ENCODE peak calls at places on chromosomes 1 and 21, in seven cellular contexts. V, N, B, M, E, W and F are unnamed samples.

GRCh38 chr1:159949891-159950480 is 4.1 kb downstream of the SLAMF9 start:
- DNase-seq in M (no peak), V (peak), B (no peak), W (no peak), N (no peak), E (no peak), F (no peak)

GRCh38 chr1:13949571-13949970 is 249.6 kb downstream of the PRDM2 start:
- DNase-seq in N (no peak), W (no peak), B (no peak), V (no peak), E (no peak), M (no peak), F (no peak)

GRCh38 chr1:29256395-29256794 is 20.1 kb downstream of the PTPRU start:
- DNase-seq in N (no peak), W (no peak), M (no peak), B (peak), V (no peak), E (no peak), F (no peak)

GRCh38 chr1:41728403-41729202 is 190.1 kb downstream of the HIVEP3 start:
- DNase-seq in B (no peak), N (no peak), M (no peak), E (peak), W (no peak), V (peak), F (no peak)

GRCh38 chr21:33971492-33972013 is 55.9 kb upstream of the ATP5PO start:
- DNase-seq in N (peak), V (no peak), B (no peak), E (no peak), M (no peak), W (no peak), F (no peak)

GRCh38 chr1:225021037-225021436 is 91.6 kb downstream of the DNAH14 start:
- DNase-seq in M (no peak), N (no peak), E (no peak), V (no peak), B (no peak), W (no peak), F (no peak)

GRCh38 chr1:77170687-77171086 is 48.5 kb downstream of the PIGK start:
- DNase-seq in M (no peak), E (no peak), N (peak), B (no peak), W (no peak), V (no peak), F (no peak)

GRCh38 chr1:239367417-239367816 is 19.0 kb upstream of the CHRM3 start:
- DNase-seq in W (no peak), M (no peak), N (no peak), E (no peak), V (no peak), B (no peak), F (no peak)

GRCh38 chr21:40680311-40680710 is 166.6 kb downstream of the DSCAM start:
- DNase-seq in N (no peak), W (no peak), B (no peak), E (no peak), V (no peak), M (no peak), F (no peak)

GRCh38 chr21:45577806-45578801 is 35.9 kb upstream of the SLC19A1 start:
- DNase-seq in B (peak), M (no peak), V (no peak), W (no peak), N (no peak), E (no peak), F (no peak)

GRCh38 chr1:68624233-68624632 is 127.4 kb upstream of the DEPDC1 start:
- DNase-seq in V (no peak), E (no peak), B (no peak), N (peak), M (no peak), W (no peak), F (no peak)

GRCh38 chr1:38031513-38031866 is 15.1 kb downstream of the POU3F1 start:
- DNase-seq in V (no peak), M (no peak), B (no peak), W (no peak), E (no peak), N (no peak), F (no peak)

GRCh38 chr1:220528679-220529529 is 968 bp downstream of the MARK1 start:
- DNase-seq in M (peak), W (no peak), B (peak), N (no peak), V (peak), E (no peak), F (peak)

GRCh38 chr1:218488986-218489385 is 143.8 kb downstream of the TGFB2 start:
- DNase-seq in V (no peak), W (no peak), N (peak), B (no peak), M (no peak), E (no peak), F (no peak)

GRCh38 chr1:212699104-212699838 is 369 bp downstream of the BATF3 start:
- DNase-seq in E (no peak), M (peak), N (peak), V (peak), B (peak), W (peak), F (peak)

GRCh38 chr1:243213045-243213787 is 41.9 kb downstream of the CEP170 start:
- DNase-seq in M (no peak), E (no peak), V (no peak), B (no peak), N (peak), W (no peak), F (no peak)

GRCh38 chr1:98963359-98963758 is 41.3 kb downstream of the PLPPR5 start:
- DNase-seq in M (no peak), V (no peak), N (peak), W (no peak), E (no peak), B (no peak), F (no peak)

GRCh38 chr1:67100833-67101232 is 33.9 kb downstream of the C1orf141 start:
- DNase-seq in N (peak), B (no peak), V (no peak), E (no peak), W (no peak), M (no peak), F (no peak)

GRCh38 chr1:235270625-235271024 is 57.4 kb downstream of the ARID4B start:
- DNase-seq in V (no peak), W (no peak), M (no peak), B (no peak), E (no peak), N (peak), F (no peak)

GRCh38 chr1:217911908-217912307 is 280.8 kb downstream of the SPATA17 start:
- DNase-seq in M (no peak), N (no peak), B (no peak), E (no peak), W (no peak), V (no peak), F (no peak)

GRCh38 chr21:45138199-45139002 is 64.0 kb downstream of the ADARB1 start:
- DNase-seq in E (peak), B (peak), N (peak), M (peak), W (peak), V (peak), F (peak)

GRCh38 chr1:53554592-53555305 is 95.5 kb downstream of the DMRTB1 start:
- DNase-seq in V (peak), W (no peak), N (no peak), M (no peak), E (peak), B (peak), F (peak)

GRCh38 chr1:76705560-76705959 is 161.7 kb upstream of the ST6GALNAC5 start:
- DNase-seq in M (no peak), N (no peak), V (no peak), E (no peak), W (no peak), B (no peak), F (no peak)

GRCh38 chr1:178126790-178127189 is 32.9 kb downstream of the RASAL2 start:
- DNase-seq in W (no peak), M (no peak), B (no peak), V (no peak), N (peak), E (no peak), F (peak)

GRCh38 chr1:154170547-154171221 is 15.8 kb upstream of the NUP210L start:
- DNase-seq in E (no peak), N (no peak), M (no peak), V (no peak), B (no peak), W (no peak), F (no peak)

GRCh38 chr1:54375331-54376084 is 30.7 kb downstream of the SSBP3 start:
- DNase-seq in N (no peak), M (no peak), W (peak), V (no peak), B (no peak), E (no peak), F (no peak)

GRCh38 chr1:192575499-192576189 is at the start of gene RGS1:
- DNase-seq in M (peak), W (no peak), V (peak), E (peak), N (no peak), B (peak), F (no peak)

GRCh38 chr1:93672069-93672468 is 9.6 kb downstream of the BCAR3 start:
- DNase-seq in V (peak), W (peak), M (peak), B (peak), N (peak), E (peak), F (no peak)

GRCh38 chr1:231386472-231386871 is 35.6 kb downstream of the EGLN1 start:
- DNase-seq in B (no peak), N (no peak), E (no peak), V (no peak), W (no peak), M (no peak), F (no peak)

GRCh38 chr1:115506523-115507255 is 135.1 kb upstream of the VANGL1 start:
- DNase-seq in N (no peak), M (no peak), W (no peak), E (no peak), V (no peak), B (no peak), F (no peak)
- TF ChIP-seq CTCF in N (no peak), M (no peak), W (no peak), E (no peak), V (no peak), B (no peak), F (no peak)

GRCh38 chr1:16978589-16979474 is 1.6 kb downstream of the MFAP2 start:
- DNase-seq in E (no peak), N (peak), W (peak), B (peak), V (peak), M (peak), F (peak)
- H3K4me3 ChIP-seq in E (no peak), N (no peak), W (no peak), B (peak), V (peak), M (peak), F (no peak)

GRCh38 chr1:20636785-20637347 is 3.6 kb downstream of the PINK1 start:
- DNase-seq in E (no peak), B (no peak), V (no peak), M (no peak), N (no peak), W (no peak), F (no peak)
- TF ChIP-seq POLR2A in E (no peak), B (no peak), V (no peak), M (no peak), N (no peak), W (no peak), F (no peak)

GRCh38 chr21:41726058-41726558 is 40.7 kb downstream of the RIPK4 start:
- DNase-seq in V (no peak), W (no peak), E (no peak), B (no peak), M (no peak), N (no peak), F (no peak)

GRCh38 chr21:41726630-41726969 is 40.3 kb downstream of the RIPK4 start:
- DNase-seq in W (no peak), M (no peak), B (no peak), V (no peak), N (no peak), E (no peak), F (no peak)

GRCh38 chr21:41725421-41726021 is 41.3 kb downstream of the RIPK4 start:
- DNase-seq in B (no peak), M (no peak), V (no peak), N (no peak), W (no peak), E (no peak), F (no peak)

GRCh38 chr21:41727784-41728763 is 38.8 kb downstream of the RIPK4 start:
- DNase-seq in B (no peak), V (no peak), N (no peak), E (no peak), W (no peak), M (no peak), F (no peak)

DNA sequence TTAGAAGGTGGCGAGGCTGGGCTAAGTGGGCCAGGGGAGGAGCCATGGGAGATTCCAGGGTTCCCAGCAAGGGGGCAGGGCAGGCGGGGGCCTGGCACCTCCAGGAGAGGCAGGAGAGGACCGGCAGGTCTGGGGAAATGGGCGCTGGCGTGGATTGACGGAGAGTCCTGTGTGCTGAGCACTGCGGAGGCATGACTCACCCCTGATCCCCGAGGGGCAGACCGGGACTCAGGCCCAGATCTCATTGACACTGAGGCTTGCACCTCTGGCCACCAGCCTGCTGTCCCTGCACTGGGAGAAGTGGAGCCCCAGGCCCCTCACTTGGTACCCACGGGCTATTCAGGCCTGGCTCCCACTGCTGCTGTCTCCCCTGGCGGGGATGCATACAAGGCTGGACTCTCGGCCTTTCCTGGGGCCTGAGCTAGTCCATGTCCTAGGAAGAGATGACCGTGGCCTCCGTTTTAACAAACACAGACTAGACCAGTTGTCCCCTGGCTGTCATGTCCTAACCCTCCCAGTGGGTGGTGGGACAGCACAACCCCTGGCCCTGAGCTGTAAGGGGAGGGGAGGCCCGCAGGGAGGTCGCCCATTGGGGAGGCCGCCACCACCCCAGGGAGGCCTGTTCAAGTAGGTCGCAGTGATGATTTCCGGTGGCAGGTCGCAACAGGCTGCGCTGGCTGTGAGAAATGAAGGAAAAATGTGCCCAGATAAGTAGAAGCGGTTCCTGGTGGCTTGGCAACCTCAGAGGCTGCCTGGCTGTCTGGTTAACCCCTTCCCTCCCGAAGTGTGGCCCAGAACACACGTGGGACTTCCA is 39.7 kb downstream of the RIPK4 start:
- DNase-seq in W (peak), N (peak), V (no peak), E (peak), M (peak), B (no peak), F (peak)
- TF ChIP-seq CTCF in W (no peak), N (no peak), V (no peak), E (no peak), M (no peak), B (no peak), F (no peak)

DNA sequence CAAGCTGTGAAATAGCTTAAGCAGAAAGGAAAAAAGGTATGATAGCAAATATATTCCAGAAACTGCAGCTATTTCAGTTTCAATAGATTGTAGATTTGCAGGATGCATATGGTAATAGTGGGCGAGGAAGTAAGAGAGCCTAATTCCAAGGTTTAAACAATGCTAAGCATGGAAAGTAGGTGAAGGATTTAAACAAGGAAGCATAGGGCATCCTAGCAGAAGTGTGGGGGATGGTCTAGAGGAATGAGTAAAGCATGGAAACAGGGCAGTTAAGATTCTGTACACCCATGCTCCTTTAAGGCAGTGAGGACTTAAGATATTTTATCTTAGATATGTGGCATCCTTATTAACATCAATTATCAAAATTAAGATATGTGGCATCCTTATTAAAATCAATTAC is 2.6 kb downstream of the IVNS1ABP start:
- DNase-seq in E (no peak), N (no peak), W (no peak), B (no peak), V (no peak), M (no peak), F (no peak)
- H3K4me3 ChIP-seq in E (peak), N (peak), W (peak), B (peak), V (peak), M (peak), F (no peak)

GRCh38 chr1:203628185-203628996 is 1.8 kb downstream of the ATP2B4 start:
- DNase-seq in E (peak), M (peak), V (peak), B (peak), N (peak), W (peak), F (peak)

GRCh38 chr1:203627819-203628184 is 1.2 kb downstream of the ATP2B4 start:
- DNase-seq in N (no peak), V (peak), W (peak), M (peak), B (peak), E (peak), F (no peak)

GRCh38 chr1:203625623-203626189 is 926 bp upstream of the ATP2B4 start:
- DNase-seq in M (peak), W (no peak), V (peak), B (no peak), N (no peak), E (no peak), F (peak)

GRCh38 chr1:203628997-203629508 is 2.4 kb downstream of the ATP2B4 start:
- DNase-seq in E (no peak), N (no peak), B (no peak), W (no peak), M (no peak), V (no peak), F (no peak)

DNA sequence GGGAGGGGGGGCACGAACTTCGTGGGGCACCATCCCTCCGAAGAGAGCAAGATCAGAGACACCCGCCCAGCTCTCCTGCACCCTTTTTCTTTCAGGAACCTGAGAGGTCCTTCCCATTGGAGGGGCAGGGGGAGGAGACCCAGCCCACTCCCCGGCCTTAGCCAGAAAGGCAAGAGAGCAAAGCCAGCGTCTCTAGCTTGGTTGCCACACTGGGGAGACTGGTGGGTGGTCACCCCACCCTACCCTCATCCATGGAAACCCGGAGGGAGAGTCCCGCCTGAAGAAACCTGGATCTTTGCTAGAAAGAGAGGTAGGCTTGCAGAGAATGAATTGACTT is 246 bp downstream of the ATP2B4 start:
- DNase-seq in M (no peak), N (no peak), W (no peak), E (no peak), V (no peak), B (no peak), F (peak)
- TF ChIP-seq POLR2A in M (peak), N (peak), W (no peak), E (no peak), V (peak), B (no peak), F (no peak)

GRCh38 chr1:229843627-229844238 is 217.7 kb downstream of the URB2 start:
- DNase-seq in B (peak), M (no peak), E (peak), W (peak), V (peak), N (no peak), F (no peak)
- TF ChIP-seq CTCF in B (peak), M (no peak), E (peak), W (peak), V (peak), N (no peak), F (no peak)

DNA sequence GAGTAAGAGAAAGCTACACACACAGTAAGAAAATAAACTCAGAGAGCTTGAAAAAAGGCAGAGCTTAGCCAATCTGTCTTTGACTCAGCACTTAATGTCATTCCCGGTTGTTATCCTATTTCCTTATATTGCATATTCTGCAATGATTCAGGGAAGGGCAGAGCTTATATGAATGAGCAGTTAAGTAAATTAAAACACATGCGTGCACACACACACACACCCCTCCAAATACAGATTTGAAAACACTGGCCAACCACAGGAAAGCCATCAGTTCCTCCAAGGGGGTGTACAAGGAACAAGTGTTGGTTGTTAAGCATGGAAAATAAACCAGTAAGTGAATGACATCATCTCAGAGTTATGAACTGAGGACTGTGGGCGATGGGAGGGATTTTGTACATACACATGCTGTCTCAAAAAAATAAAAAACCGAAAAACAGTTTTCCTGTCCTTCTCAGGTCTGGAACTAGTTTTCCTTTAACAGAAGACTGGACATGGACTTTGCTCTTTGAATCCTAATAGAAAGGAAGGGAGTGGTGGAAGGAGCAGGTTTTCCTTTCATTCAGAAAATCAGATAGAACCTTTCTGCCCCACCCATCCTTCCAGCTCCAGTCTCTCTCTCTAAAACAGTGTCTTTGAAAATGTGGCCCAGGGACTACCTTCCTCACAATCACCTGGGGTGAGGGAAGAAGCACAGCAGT is 955 bp downstream of the IQGAP3 start:
- DNase-seq in V (no peak), B (peak), W (no peak), N (peak), M (no peak), E (no peak), F (no peak)
- H3K4me3 ChIP-seq in V (peak), B (no peak), W (no peak), N (peak), M (peak), E (no peak), F (no peak)